ENCODE peak calls at places on chromosomes 12 and 14, in five cellular contexts. One of them, this sample, is unnamed.

GRCh38 chr14:63952053-63952932 is 99.5 kb downstream of the SYNE2 start:
- DNase-seq in AG04450: no peak
- DNase-seq in mucosa of descending colon: no peak
- DNase-seq in HL-60: no peak
- DNase-seq in CD4-positive, alpha-beta T cell: no peak
- DNase-seq in this sample: no peak

GRCh38 chr12:57133916-57134315 is 5.6 kb downstream of the LRP1 start:
- DNase-seq in mucosa of descending colon: no peak
- DNase-seq in HL-60: no peak
- DNase-seq in CD4-positive, alpha-beta T cell: no peak
- DNase-seq in AG04450: no peak
- DNase-seq in this sample: no peak

GRCh38 chr12:981176-981828 is 9.7 kb upstream of the ERC1 start:
- DNase-seq in CD4-positive, alpha-beta T cell: no peak
- DNase-seq in HL-60: no peak
- DNase-seq in mucosa of descending colon: no peak
- DNase-seq in AG04450: no peak
- DNase-seq in this sample: no peak

GRCh38 chr14:104865631-104866441 is 768 bp downstream of the CEP170B start:
- DNase-seq in mucosa of descending colon: peak
- DNase-seq in HL-60: no peak
- DNase-seq in AG04450: peak
- DNase-seq in CD4-positive, alpha-beta T cell: no peak
- DNase-seq in this sample: no peak

GRCh38 chr14:55366271-55366670 is 45.4 kb downstream of the ATG14 start:
- DNase-seq in CD4-positive, alpha-beta T cell: no peak
- DNase-seq in HL-60: no peak
- DNase-seq in mucosa of descending colon: no peak
- DNase-seq in AG04450: peak
- DNase-seq in this sample: no peak

GRCh38 chr14:70576891-70577290 is 23.6 kb downstream of the MED6 start:
- DNase-seq in mucosa of descending colon: no peak
- DNase-seq in CD4-positive, alpha-beta T cell: no peak
- DNase-seq in AG04450: no peak
- DNase-seq in HL-60: no peak
- DNase-seq in this sample: no peak

GRCh38 chr14:40354754-40355153 is 922.5 kb upstream of the FBXO33 start:
- DNase-seq in HL-60: no peak
- DNase-seq in CD4-positive, alpha-beta T cell: no peak
- DNase-seq in AG04450: no peak
- DNase-seq in mucosa of descending colon: no peak
- DNase-seq in this sample: no peak

GRCh38 chr14:72788972-72789728 is 104.8 kb downstream of the DPF3 start:
- DNase-seq in CD4-positive, alpha-beta T cell: no peak
- DNase-seq in HL-60: no peak
- DNase-seq in AG04450: no peak
- DNase-seq in mucosa of descending colon: no peak
- DNase-seq in this sample: no peak

GRCh38 chr14:54220122-54220691 is 176.6 kb upstream of the CDKN3 start:
- DNase-seq in AG04450: no peak
- DNase-seq in mucosa of descending colon: no peak
- DNase-seq in CD4-positive, alpha-beta T cell: no peak
- DNase-seq in HL-60: no peak
- DNase-seq in this sample: no peak

GRCh38 chr12:12927211-12928079 is 24.5 kb downstream of the GPRC5D start:
- DNase-seq in CD4-positive, alpha-beta T cell: peak
- DNase-seq in HL-60: no peak
- DNase-seq in AG04450: peak
- DNase-seq in mucosa of descending colon: peak
- DNase-seq in this sample: peak

GRCh38 chr12:56244494-56244893 is 13.7 kb downstream of the ANKRD52 start:
- DNase-seq in CD4-positive, alpha-beta T cell: no peak
- DNase-seq in HL-60: no peak
- DNase-seq in AG04450: no peak
- DNase-seq in mucosa of descending colon: no peak
- DNase-seq in this sample: no peak

GRCh38 chr14:105148604-105149145 is 19.9 kb downstream of the JAG2 start:
- DNase-seq in HL-60: no peak
- DNase-seq in CD4-positive, alpha-beta T cell: peak
- DNase-seq in AG04450: no peak
- DNase-seq in mucosa of descending colon: no peak
- DNase-seq in this sample: no peak

GRCh38 chr14:37179896-37180502 is 7.6 kb upstream of the SLC25A21 start:
- DNase-seq in CD4-positive, alpha-beta T cell: no peak
- DNase-seq in AG04450: no peak
- DNase-seq in mucosa of descending colon: no peak
- DNase-seq in HL-60: no peak
- DNase-seq in this sample: no peak

GRCh38 chr14:51382506-51382905 is 142.5 kb downstream of the TMX1 start:
- DNase-seq in AG04450: no peak
- DNase-seq in HL-60: no peak
- DNase-seq in mucosa of descending colon: no peak
- DNase-seq in CD4-positive, alpha-beta T cell: no peak
- DNase-seq in this sample: no peak

GRCh38 chr12:93108958-93109357 is 179.9 kb upstream of the EEA1 start:
- DNase-seq in HL-60: no peak
- DNase-seq in CD4-positive, alpha-beta T cell: no peak
- DNase-seq in mucosa of descending colon: no peak
- DNase-seq in AG04450: no peak
- DNase-seq in this sample: no peak

GRCh38 chr14:97298775-97299174 is 501.6 kb downstream of the VRK1 start:
- DNase-seq in CD4-positive, alpha-beta T cell: no peak
- DNase-seq in AG04450: no peak
- DNase-seq in mucosa of descending colon: no peak
- DNase-seq in HL-60: no peak
- DNase-seq in this sample: no peak

GRCh38 chr14:90531497-90531896 is 134.7 kb downstream of the CALM1 start:
- DNase-seq in mucosa of descending colon: no peak
- DNase-seq in HL-60: no peak
- DNase-seq in CD4-positive, alpha-beta T cell: no peak
- DNase-seq in AG04450: no peak
- DNase-seq in this sample: no peak

GRCh38 chr12:5648692-5649338 is 216.9 kb downstream of the NTF3 start:
- DNase-seq in HL-60: no peak
- DNase-seq in CD4-positive, alpha-beta T cell: no peak
- DNase-seq in AG04450: peak
- DNase-seq in mucosa of descending colon: peak
- DNase-seq in this sample: no peak

GRCh38 chr12:79897617-79898016 is 37.3 kb downstream of the PPP1R12A start:
- DNase-seq in CD4-positive, alpha-beta T cell: no peak
- DNase-seq in AG04450: peak
- DNase-seq in mucosa of descending colon: no peak
- DNase-seq in HL-60: no peak
- DNase-seq in this sample: no peak

GRCh38 chr12:95615735-95616134 is 64.5 kb upstream of the USP44 start:
- DNase-seq in HL-60: no peak
- DNase-seq in CD4-positive, alpha-beta T cell: no peak
- DNase-seq in mucosa of descending colon: no peak
- DNase-seq in AG04450: no peak
- DNase-seq in this sample: no peak

GRCh38 chr14:93543766-93544165 is 113.0 kb downstream of the UNC79 start:
- DNase-seq in CD4-positive, alpha-beta T cell: no peak
- DNase-seq in AG04450: no peak
- DNase-seq in HL-60: no peak
- DNase-seq in mucosa of descending colon: no peak
- DNase-seq in this sample: no peak

GRCh38 chr12:121405211-121405610 is 5.3 kb downstream of the RNF34 start:
- DNase-seq in AG04450: no peak
- DNase-seq in CD4-positive, alpha-beta T cell: no peak
- DNase-seq in HL-60: no peak
- DNase-seq in mucosa of descending colon: no peak
- DNase-seq in this sample: no peak

GRCh38 chr14:74207943-74208342 is 31.3 kb upstream of the VSX2 start:
- DNase-seq in mucosa of descending colon: peak
- DNase-seq in HL-60: no peak
- DNase-seq in CD4-positive, alpha-beta T cell: no peak
- DNase-seq in AG04450: no peak
- DNase-seq in this sample: no peak
- TF ChIP-seq CTCF in mucosa of descending colon: no peak
- TF ChIP-seq CTCF in HL-60: no peak
- TF ChIP-seq CTCF in CD4-positive, alpha-beta T cell: no peak
- TF ChIP-seq CTCF in AG04450: peak
- TF ChIP-seq CTCF in this sample: no peak

GRCh38 chr12:60977966-60978365 is 1282.2 kb upstream of the USP15 start:
- DNase-seq in mucosa of descending colon: no peak
- DNase-seq in CD4-positive, alpha-beta T cell: no peak
- DNase-seq in AG04450: no peak
- DNase-seq in HL-60: no peak
- DNase-seq in this sample: no peak
- TF ChIP-seq CTCF in mucosa of descending colon: no peak
- TF ChIP-seq CTCF in CD4-positive, alpha-beta T cell: no peak
- TF ChIP-seq CTCF in AG04450: no peak
- TF ChIP-seq CTCF in HL-60: no peak
- TF ChIP-seq CTCF in this sample: no peak

GRCh38 chr12:49880756-49881390 is 22.8 kb downstream of the FAIM2 start:
- DNase-seq in CD4-positive, alpha-beta T cell: no peak
- DNase-seq in mucosa of descending colon: no peak
- DNase-seq in AG04450: no peak
- DNase-seq in HL-60: no peak
- DNase-seq in this sample: peak
- TF ChIP-seq CTCF in CD4-positive, alpha-beta T cell: no peak
- TF ChIP-seq CTCF in mucosa of descending colon: no peak
- TF ChIP-seq CTCF in AG04450: no peak
- TF ChIP-seq CTCF in HL-60: no peak
- TF ChIP-seq CTCF in this sample: no peak

GRCh38 chr12:54359762-54360351 is 4.4 kb downstream of the GPR84 start:
- DNase-seq in mucosa of descending colon: no peak
- DNase-seq in AG04450: no peak
- DNase-seq in CD4-positive, alpha-beta T cell: no peak
- DNase-seq in HL-60: no peak
- DNase-seq in this sample: no peak
- TF ChIP-seq CTCF in mucosa of descending colon: no peak
- TF ChIP-seq CTCF in AG04450: no peak
- TF ChIP-seq CTCF in CD4-positive, alpha-beta T cell: no peak
- TF ChIP-seq CTCF in HL-60: no peak
- TF ChIP-seq CTCF in this sample: no peak